ENCODE peak calls at places on chromosomes 3 and 15, in nine cellular contexts. V is M059J; F is left cardiac atrium; O is stimulated activated CD4-positive, alpha-beta T cell treated with anti-CD3 and anti-CD28 coated beads, Interleukin-12 subunit alpha, Interleukin-12 subunit beta, amount 100 ng/mL, for 4 hours; I is psoas muscle; R is LoVo; A is neural progenitor cell; D is skeletal muscle cell; H is RWPE1. P is an unnamed sample.

GRCh38 chr3:69983546-69984265 is 15.8 kb upstream of the SAMMSON start:
- DNase-seq in D (no peak), I (no peak), H (no peak), O (no peak), F (no peak), R (no peak), V (no peak), A (no peak), P (peak; percentile 79)

GRCh38 chr15:94230886-94231727 is at the start of gene MCTP2:
- DNase-seq in F (peak; percentile 82), R (peak; percentile 93), V (peak; percentile 12), I (peak; percentile 85), O (peak; percentile 71), D (no peak), H (peak; percentile 86), A (peak; percentile 85), P (peak; percentile 82)

GRCh38 chr3:179410317-179410716 is 41.0 kb downstream of the GNB4 start:
- DNase-seq in I (no peak), R (no peak), O (no peak), A (peak; percentile 6), F (no peak), H (no peak), D (peak; percentile 3), V (peak; percentile 23), P (no peak)

GRCh38 chr3:135860761-135861160 is 104.8 kb upstream of the PPP2R3A start:
- DNase-seq in O (no peak), A (no peak), V (no peak), F (no peak), H (no peak), D (no peak), R (no peak), I (no peak), P (no peak)

GRCh38 chr3:43455233-43455632 is 166.6 kb downstream of the ANO10 start:
- DNase-seq in H (peak; percentile 57), R (peak; percentile 10), F (no peak), O (no peak), D (peak; percentile 5), V (peak; percentile 91), A (no peak), I (no peak), P (peak; percentile 90)

GRCh38 chr3:54897028-54897711 is 30.7 kb downstream of the LRTM1 start:
- DNase-seq in F (no peak), I (no peak), D (peak; percentile 81), R (no peak), O (no peak), V (peak; percentile 76), H (no peak), A (no peak), P (peak; percentile 45)

GRCh38 chr3:11238057-11238456 is 34.1 kb upstream of the ATG7 start:
- DNase-seq in R (no peak), A (no peak), O (no peak), F (no peak), H (peak; percentile 54), I (no peak), V (peak; percentile 90), D (peak; percentile 56), P (peak; percentile 80)

GRCh38 chr3:52892625-52893311 is 4.6 kb downstream of the STIMATE start:
- DNase-seq in O (no peak), I (no peak), H (no peak), V (no peak), R (no peak), A (no peak), F (no peak), D (no peak), P (no peak)